ENCODE peak calls at places on chromosomes 3 and 15, in seven cellular contexts. P, D, M, J, T, K and L are unnamed samples.
A peak's percentile ranks its signal among the peaks of the same experiment; 100 is the strongest.

GRCh38 chr3:87900061-87900460 is 158.7 kb downstream of the CGGBP1 start:
- DNase-seq in P (no peak), D (no peak), M (no peak), J (peak; percentile 24), T (no peak), K (no peak), L (no peak)

GRCh38 chr3:138513073-138513843 is 78.8 kb downstream of the ESYT3 start:
- DNase-seq in P (no peak), D (no peak), M (no peak), J (no peak), T (no peak), K (no peak), L (no peak)

GRCh38 chr3:112464264-112464663 is 35.0 kb downstream of the BTLA start:
- DNase-seq in P (no peak), D (no peak), M (peak; percentile 21), J (no peak), T (no peak), K (no peak), L (no peak)

GRCh38 chr3:79329154-79329553 is 438.6 kb downstream of the ROBO1 start:
- DNase-seq in P (peak; percentile 35), D (no peak), M (no peak), J (peak; percentile 37), T (no peak), K (no peak), L (no peak)

GRCh38 chr3:59559721-59560514 is 510.1 kb upstream of the CFAP20DC start:
- DNase-seq in P (peak; percentile 97), D (no peak), M (peak; percentile 98), J (peak; percentile 87), T (no peak), K (no peak), L (peak; percentile 58)

GRCh38 chr3:13282528-13282985 is 137.6 kb downstream of the NUP210 start:
- DNase-seq in P (no peak), D (no peak), M (no peak), J (peak; percentile 47), T (no peak), K (peak; percentile 65), L (peak; percentile 42)

GRCh38 chr3:38270606-38271005 is 5.0 kb downstream of the SLC22A13 start:
- DNase-seq in P (no peak), D (no peak), M (peak; percentile 11), J (no peak), T (no peak), K (no peak), L (peak; percentile 18)

GRCh38 chr3:183518446-183519185 is 36.9 kb downstream of the KLHL6 start:
- DNase-seq in P (no peak), D (peak; percentile 57), M (no peak), J (peak; percentile 36), T (no peak), K (no peak), L (no peak)

GRCh38 chr3:101026244-101026643 is 33.0 kb upstream of the ABI3BP start:
- DNase-seq in P (no peak), D (no peak), M (no peak), J (no peak), T (no peak), K (no peak), L (no peak)

DNA sequence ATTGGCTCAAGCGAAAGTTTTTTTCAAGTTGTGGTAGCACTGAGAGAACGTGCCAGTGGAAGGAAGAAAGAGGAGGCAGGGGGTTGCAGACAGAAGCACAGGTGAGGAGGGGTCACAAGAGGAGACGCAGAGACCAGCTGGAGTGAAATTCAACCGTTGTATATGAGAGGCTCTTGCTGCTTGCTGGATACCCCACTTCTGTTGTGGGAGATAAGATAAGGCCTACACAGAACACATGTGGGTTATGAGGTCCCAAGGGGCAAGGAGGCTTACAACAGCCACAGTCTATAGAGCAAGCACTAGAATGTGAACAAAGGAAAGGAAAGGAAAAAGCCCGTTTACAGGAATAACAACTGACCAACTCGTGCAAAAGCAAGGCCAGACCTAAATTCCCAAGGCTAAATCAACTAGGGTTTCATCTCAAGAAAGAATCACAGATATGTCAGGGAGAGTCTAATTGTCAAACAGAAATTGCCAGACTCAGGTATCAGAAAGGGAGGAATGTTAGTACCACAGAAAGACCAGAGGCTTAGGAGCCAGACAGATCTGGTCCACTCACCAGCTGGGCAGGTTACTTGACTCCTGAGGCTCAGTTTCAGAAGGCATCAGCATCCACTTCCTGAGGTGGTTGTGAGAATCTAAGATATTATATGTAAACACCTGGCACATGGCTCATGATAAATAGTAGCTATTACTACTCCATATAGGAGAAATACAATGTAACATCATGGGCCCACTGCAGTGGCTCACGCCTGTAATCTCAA is 60.9 kb downstream of the MSL2 start:
- DNase-seq in P (no peak), D (no peak), M (no peak), J (peak; percentile 11), T (no peak), K (no peak), L (no peak)
- H2BK120ac ChIP-seq in P (no peak overlapping the region), D (no peak overlapping the region), M (no peak overlapping the region), J (no peak overlapping the region), T (no peak overlapping the region), K (no peak overlapping the region), L (no peak overlapping the region)

GRCh38 chr3:160667452-160667851 is 9.5 kb upstream of the ARL14 start:
- DNase-seq in P (peak; percentile 81), D (no peak), M (peak; percentile 52), J (peak; percentile 61), T (no peak), K (no peak), L (no peak)
- H3K4me2 ChIP-seq in P (no peak overlapping the region), D (no peak overlapping the region), M (no peak overlapping the region), J (no peak overlapping the region), T (no peak overlapping the region), K (no peak overlapping the region), L (no peak overlapping the region)

DNA sequence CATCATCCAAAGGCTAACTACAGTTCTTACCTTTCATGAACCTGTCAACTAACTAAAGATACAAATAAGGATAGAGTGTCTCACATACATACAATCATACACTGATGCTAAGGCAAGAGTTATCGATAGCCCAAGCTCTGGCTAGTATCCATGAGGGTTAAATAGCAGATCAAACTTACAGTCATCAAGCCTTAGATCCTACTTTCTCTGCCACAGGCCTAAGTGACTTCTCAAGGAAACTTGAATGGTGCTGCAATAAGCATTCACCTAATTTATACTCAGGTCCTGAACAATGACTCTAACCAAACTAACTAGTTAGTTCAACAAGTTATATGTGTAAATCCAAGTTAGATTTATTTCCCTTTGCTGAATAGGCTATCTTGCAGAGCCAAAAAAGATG is 51.0 kb downstream of the ALDH1A2 start:
- DNase-seq in P (no peak), D (no peak), M (no peak), J (no peak), T (no peak), K (no peak), L (no peak)
- H2BK120ac ChIP-seq in P (no peak overlapping the region), D (no peak overlapping the region), M (no peak overlapping the region), J (no peak overlapping the region), T (no peak overlapping the region), K (no peak overlapping the region), L (no peak overlapping the region)

GRCh38 chr3:159929181-159929893 is 59.3 kb upstream of the IL12A start:
- DNase-seq in P (peak; percentile 87), D (no peak), M (peak; percentile 91), J (peak; percentile 78), T (no peak), K (no peak), L (peak; percentile 61)

GRCh38 chr3:159928071-159928491 is 60.6 kb upstream of the IL12A start:
- DNase-seq in P (peak; percentile 45), D (no peak), M (peak; percentile 54), J (no peak), T (no peak), K (no peak), L (peak; percentile 10)

GRCh38 chr3:159926573-159926972 is 62.1 kb upstream of the IL12A start:
- DNase-seq in P (no peak), D (no peak), M (no peak), J (no peak), T (no peak), K (no peak), L (no peak)

GRCh38 chr3:159929894-159930235 is 58.8 kb upstream of the IL12A start:
- DNase-seq in P (no peak), D (no peak), M (no peak), J (no peak), T (no peak), K (no peak), L (no peak)

GRCh38 chr3:159928692-159929091 is 59.9 kb upstream of the IL12A start:
- DNase-seq in P (peak; percentile 98), D (no peak), M (peak; percentile 96), J (peak; percentile 76), T (no peak), K (no peak), L (peak; percentile 63)
- H3K4me2 ChIP-seq in P (peak overlapping the region; percentile 44), D (no peak overlapping the region), M (peak overlapping the region; percentile 10), J (no peak overlapping the region), T (no peak overlapping the region), K (no peak overlapping the region), L (no peak overlapping the region)

GRCh38 chr15:78404125-78404524 is 33.9 kb upstream of the IREB2 start:
- DNase-seq in P (no peak), D (no peak), M (no peak), J (no peak), T (no peak), K (no peak), L (no peak)

GRCh38 chr15:78402056-78402610 is 35.9 kb upstream of the IREB2 start:
- DNase-seq in P (no peak), D (no peak), M (peak; percentile 22), J (no peak), T (no peak), K (no peak), L (no peak)

GRCh38 chr15:78406016-78406590 is 31.9 kb upstream of the IREB2 start:
- DNase-seq in P (no peak), D (no peak), M (no peak), J (no peak), T (no peak), K (no peak), L (no peak)

GRCh38 chr15:78407889-78408640 is 30.0 kb upstream of the IREB2 start:
- DNase-seq in P (no peak), D (no peak), M (no peak), J (no peak), T (no peak), K (no peak), L (no peak)

DNA sequence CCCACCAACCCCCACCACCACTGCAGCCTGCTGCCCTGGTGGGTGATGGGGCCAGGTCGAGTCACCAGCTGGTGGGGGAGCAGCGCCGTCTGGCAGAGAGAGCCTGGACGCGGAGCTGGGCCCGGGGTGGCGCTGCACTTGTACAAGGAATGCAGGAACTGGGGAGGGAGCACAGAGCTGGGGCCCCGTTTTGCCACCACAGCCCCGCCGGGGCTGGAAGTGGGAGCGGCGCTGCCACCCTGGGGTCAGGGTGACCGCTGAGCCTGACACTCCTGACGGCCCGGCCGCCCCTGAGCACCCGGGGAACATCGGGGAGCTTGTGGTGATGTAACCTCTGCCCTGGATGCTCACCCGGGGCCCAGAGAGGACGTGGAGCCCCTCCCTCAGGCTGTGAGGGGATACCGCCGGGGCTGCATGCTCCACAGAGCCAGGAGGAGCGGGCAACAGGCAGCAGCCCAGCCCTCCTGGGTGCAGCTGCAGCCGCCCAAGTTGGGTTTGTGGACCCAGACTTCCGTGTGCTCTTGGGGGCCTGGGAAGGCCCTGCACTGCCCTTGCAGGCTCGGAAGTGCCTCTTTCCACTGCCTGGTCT is 32.6 kb upstream of the IREB2 start:
- DNase-seq in P (no peak), D (no peak), M (no peak), J (peak; percentile 40), T (peak; percentile 59), K (peak; percentile 80), L (no peak)
- H2BK120ac ChIP-seq in P (no peak overlapping the region), D (peak overlapping the region; percentile 52), M (no peak overlapping the region), J (no peak overlapping the region), T (no peak overlapping the region), K (peak overlapping the region; percentile 34), L (no peak overlapping the region)